ENCODE peak calls at places on chromosomes 5 and 9, in four cellular contexts. D is CD8-positive, alpha-beta T cell; N is left ventricle myocardium inferior; V is left cardiac atrium. T is an unnamed sample.

GRCh38 chr5:39176740-39177628 is 42.4 kb downstream of the FYB1 start:
- DNase-seq in D (no peak), N (no peak), V (no peak), T (peak)

GRCh38 chr5:6731465-6732237 is 18.4 kb downstream of the TENT4A start:
- DNase-seq in D (no peak), N (no peak), V (no peak), T (no peak)

GRCh38 chr5:20286512-20286911 is 298.5 kb upstream of the CDH18 start:
- DNase-seq in D (no peak), N (no peak), V (no peak), T (no peak)

GRCh38 chr5:57987552-57987951 is 472.3 kb downstream of the PLK2 start:
- DNase-seq in D (no peak), N (no peak), V (no peak), T (no peak)

GRCh38 chr5:73096239-73096575 is 24.2 kb upstream of the TMEM171 start:
- DNase-seq in D (no peak), N (no peak), V (no peak), T (no peak)

GRCh38 chr9:3436629-3437028 is 89.2 kb downstream of the RFX3 start:
- DNase-seq in D (no peak), N (no peak), V (no peak), T (no peak)

GRCh38 chr5:103357636-103358035 is 99.1 kb downstream of the MACIR start:
- DNase-seq in D (no peak), N (no peak), V (no peak), T (no peak)

GRCh38 chr5:56358703-56359428 is 125.7 kb upstream of the ANKRD55 start:
- DNase-seq in D (no peak), N (no peak), V (peak), T (no peak)

GRCh38 chr5:10892135-10892910 is 131.3 kb upstream of the DAP start:
- DNase-seq in D (no peak), N (no peak), V (no peak), T (no peak)

GRCh38 chr5:169840405-169840804 is 139.9 kb downstream of the INSYN2B start:
- DNase-seq in D (no peak), N (no peak), V (no peak), T (no peak)

GRCh38 chr5:146447734-146448380 is 724 bp downstream of the TCERG1 start:
- DNase-seq in D (peak), N (no peak), V (no peak), T (no peak)

GRCh38 chr9:32463500-32463899 is 62.5 kb downstream of the RIGI start:
- DNase-seq in D (no peak), N (no peak), V (no peak), T (no peak)

GRCh38 chr5:20291766-20292165 is 303.8 kb upstream of the CDH18 start:
- DNase-seq in D (no peak), N (no peak), V (no peak), T (no peak)

GRCh38 chr9:72807765-72808445 is 144.9 kb downstream of the ALDH1A1 start:
- DNase-seq in D (no peak), N (no peak), V (no peak), T (no peak)

GRCh38 chr9:129640086-129640870 is 1.7 kb downstream of the ASB6 start:
- DNase-seq in D (no peak), N (no peak), V (no peak), T (no peak)

GRCh38 chr5:160506006-160507004 is 84.7 kb downstream of the PTTG1 start:
- DNase-seq in D (peak), N (no peak), V (peak), T (peak)

GRCh38 chr5:169628891-169629290 is 8.2 kb upstream of the DOCK2 start:
- DNase-seq in D (no peak), N (no peak), V (no peak), T (no peak)

GRCh38 chr9:575139-575538 is 266.4 kb upstream of the DMRT1 start:
- DNase-seq in D (no peak), N (no peak), V (no peak), T (no peak)

GRCh38 chr5:2695200-2695891 is 56.1 kb downstream of the IRX2 start:
- DNase-seq in D (no peak), N (no peak), V (no peak), T (no peak)

GRCh38 chr9:137295313-137296213 is 6.5 kb downstream of the NRARP start:
- DNase-seq in D (peak), N (no peak), V (peak), T (peak)

GRCh38 chr9:18610956-18611355 is 137.0 kb downstream of the ADAMTSL1 start:
- DNase-seq in D (no peak), N (no peak), V (no peak), T (no peak)

GRCh38 chr9:99162759-99163364 is 57.9 kb downstream of the TGFBR1 start:
- DNase-seq in D (no peak), N (no peak), V (no peak), T (no peak)

GRCh38 chr5:173868096-173868879 is 19.9 kb upstream of the CPEB4 start:
- DNase-seq in D (no peak), N (no peak), V (no peak), T (no peak)

GRCh38 chr9:734831-735511 is 106.5 kb upstream of the DMRT1 start:
- DNase-seq in D (no peak), N (no peak), V (peak), T (no peak)

GRCh38 chr5:87347841-87348240 is 64.9 kb downstream of the CCNH start:
- DNase-seq in D (no peak), N (no peak), V (no peak), T (no peak)

GRCh38 chr5:36666986-36667385 is 60.6 kb downstream of the SLC1A3 start:
- DNase-seq in D (no peak), N (no peak), V (no peak), T (no peak)

GRCh38 chr9:132169672-132170392 is 8.0 kb downstream of the NTNG2 start:
- DNase-seq in D (peak), N (peak), V (peak), T (peak)

GRCh38 chr9:95440447-95440846 is 76.3 kb downstream of the PTCH1 start:
- DNase-seq in D (no peak), N (no peak), V (no peak), T (no peak)

GRCh38 chr5:141100243-141100805 is at the start of gene PCDHB3:
- DNase-seq in D (no peak), N (peak), V (peak), T (no peak)

GRCh38 chr5:73448072-73448432 is 525 bp downstream of the FOXD1 start:
- DNase-seq in D (no peak), N (no peak), V (peak), T (no peak)

GRCh38 chr9:134839441-134840125 is 41.0 kb upstream of the FCN2 start:
- DNase-seq in D (no peak), N (no peak), V (no peak), T (no peak)

GRCh38 chr9:129486496-129487306 is 134.2 kb downstream of the C9orf50 start:
- DNase-seq in D (no peak), N (peak), V (peak), T (no peak)

GRCh38 chr5:113166710-113167366 is 190.2 kb downstream of the DCP2 start:
- DNase-seq in D (no peak), N (no peak), V (no peak), T (no peak)

GRCh38 chr5:175847503-175847902 is 23.9 kb upstream of the CPLX2 start:
- DNase-seq in D (no peak), N (no peak), V (no peak), T (no peak)

GRCh38 chr5:140253985-140254384 is 48.9 kb downstream of the PFDN1 start:
- DNase-seq in D (no peak), N (no peak), V (peak), T (no peak)

GRCh38 chr9:84266087-84266561 is 74.4 kb downstream of the SLC28A3 start:
- DNase-seq in D (no peak), N (no peak), V (no peak), T (no peak)

GRCh38 chr5:80655231-80655784 is 525 bp upstream of the DHFR start:
- DNase-seq in D (no peak), N (no peak), V (no peak), T (no peak)

GRCh38 chr9:91043041-91043740 is 241.6 kb downstream of the SYK start:
- DNase-seq in D (no peak), N (no peak), V (no peak), T (no peak)

GRCh38 chr5:44332360-44332971 is 56.8 kb downstream of the FGF10 start:
- DNase-seq in D (no peak), N (no peak), V (no peak), T (no peak)